ENCODE peak calls at places on chromosomes 6 and 20, in six cellular contexts. One of them, this sample, is unnamed.

GRCh38 chr20:51206032-51206662 is 183.2 kb upstream of the KCNG1 start:
- DNase-seq in B cell: peak; percentile 37
- DNase-seq in brain microvascular endothelial cell: no peak
- DNase-seq in activated T-helper 1 cell treated with anti-CD3 and anti-CD28 coated beads, Interleukin-2, amount 50 U/mL, for 16 hours: no peak
- DNase-seq in anterior cingulate cortex: no peak
- DNase-seq in mucosa of gallbladder: no peak
- DNase-seq in this sample: no peak

GRCh38 chr6:105596284-105596755 is 193.4 kb upstream of the PREP start:
- DNase-seq in B cell: no peak
- DNase-seq in brain microvascular endothelial cell: peak; percentile 83
- DNase-seq in activated T-helper 1 cell treated with anti-CD3 and anti-CD28 coated beads, Interleukin-2, amount 50 U/mL, for 16 hours: no peak
- DNase-seq in anterior cingulate cortex: no peak
- DNase-seq in mucosa of gallbladder: no peak
- DNase-seq in this sample: no peak

GRCh38 chr6:28922841-28923317 is 906 bp downstream of the TRIM27 start:
- DNase-seq in B cell: peak; percentile 63
- DNase-seq in brain microvascular endothelial cell: peak; percentile 23
- DNase-seq in activated T-helper 1 cell treated with anti-CD3 and anti-CD28 coated beads, Interleukin-2, amount 50 U/mL, for 16 hours: no peak
- DNase-seq in anterior cingulate cortex: peak; percentile 19
- DNase-seq in mucosa of gallbladder: peak; percentile 37
- DNase-seq in this sample: peak; percentile 77

GRCh38 chr20:64180673-64181072 is 16.4 kb downstream of the MYT1 start:
- DNase-seq in B cell: no peak
- DNase-seq in brain microvascular endothelial cell: no peak
- DNase-seq in activated T-helper 1 cell treated with anti-CD3 and anti-CD28 coated beads, Interleukin-2, amount 50 U/mL, for 16 hours: no peak
- DNase-seq in anterior cingulate cortex: no peak
- DNase-seq in mucosa of gallbladder: no peak
- DNase-seq in this sample: no peak

GRCh38 chr20:33559994-33560393 is 70.1 kb downstream of the CBFA2T2 start:
- DNase-seq in B cell: no peak
- DNase-seq in brain microvascular endothelial cell: no peak
- DNase-seq in activated T-helper 1 cell treated with anti-CD3 and anti-CD28 coated beads, Interleukin-2, amount 50 U/mL, for 16 hours: no peak
- DNase-seq in anterior cingulate cortex: no peak
- DNase-seq in mucosa of gallbladder: no peak
- DNase-seq in this sample: no peak

GRCh38 chr20:41664584-41664983 is 46.4 kb upstream of the CHD6 start:
- DNase-seq in B cell: peak; percentile 42
- DNase-seq in brain microvascular endothelial cell: no peak
- DNase-seq in activated T-helper 1 cell treated with anti-CD3 and anti-CD28 coated beads, Interleukin-2, amount 50 U/mL, for 16 hours: no peak
- DNase-seq in anterior cingulate cortex: no peak
- DNase-seq in mucosa of gallbladder: no peak
- DNase-seq in this sample: no peak

GRCh38 chr6:11952291-11952690 is 59.8 kb upstream of the HIVEP1 start:
- DNase-seq in B cell: no peak
- DNase-seq in brain microvascular endothelial cell: no peak
- DNase-seq in activated T-helper 1 cell treated with anti-CD3 and anti-CD28 coated beads, Interleukin-2, amount 50 U/mL, for 16 hours: no peak
- DNase-seq in anterior cingulate cortex: no peak
- DNase-seq in mucosa of gallbladder: no peak
- DNase-seq in this sample: no peak

GRCh38 chr6:146664871-146665270 is 66.1 kb downstream of the ADGB start:
- DNase-seq in B cell: no peak
- DNase-seq in brain microvascular endothelial cell: no peak
- DNase-seq in activated T-helper 1 cell treated with anti-CD3 and anti-CD28 coated beads, Interleukin-2, amount 50 U/mL, for 16 hours: no peak
- DNase-seq in anterior cingulate cortex: no peak
- DNase-seq in mucosa of gallbladder: no peak
- DNase-seq in this sample: no peak

GRCh38 chr6:149471801-149472200 is 13.0 kb downstream of the ZC3H12D start:
- DNase-seq in B cell: no peak
- DNase-seq in brain microvascular endothelial cell: no peak
- DNase-seq in activated T-helper 1 cell treated with anti-CD3 and anti-CD28 coated beads, Interleukin-2, amount 50 U/mL, for 16 hours: no peak
- DNase-seq in anterior cingulate cortex: no peak
- DNase-seq in mucosa of gallbladder: no peak
- DNase-seq in this sample: no peak

GRCh38 chr6:155738602-155739001 is 283.0 kb upstream of the NOX3 start:
- DNase-seq in B cell: no peak
- DNase-seq in brain microvascular endothelial cell: no peak
- DNase-seq in activated T-helper 1 cell treated with anti-CD3 and anti-CD28 coated beads, Interleukin-2, amount 50 U/mL, for 16 hours: no peak
- DNase-seq in anterior cingulate cortex: no peak
- DNase-seq in mucosa of gallbladder: no peak
- DNase-seq in this sample: no peak

GRCh38 chr6:111794300-111794699 is 79.0 kb downstream of the FYN start:
- DNase-seq in B cell: no peak
- DNase-seq in brain microvascular endothelial cell: no peak
- DNase-seq in activated T-helper 1 cell treated with anti-CD3 and anti-CD28 coated beads, Interleukin-2, amount 50 U/mL, for 16 hours: no peak
- DNase-seq in anterior cingulate cortex: no peak
- DNase-seq in mucosa of gallbladder: no peak
- DNase-seq in this sample: no peak

This sample was measured in DMS53.